ENCODE peak calls at places on chromosomes 1 and 21, in six cellular contexts. A is astrocyte; F is heart right ventricle; J is body of pancreas; K is tibial artery; Q is CD8-positive, alpha-beta T cell. D is an unnamed sample.

GRCh38 chr1:41495171-41495948 is 10.9 kb upstream of the EDN2 start:
- DNase-seq in F (no peak), J (no peak), K (no peak), A (no peak), Q (no peak), D (no peak)

GRCh38 chr1:92484472-92485373 is 2.0 kb downstream of the GFI1 start:
- DNase-seq in Q (peak; percentile 78), K (no peak), F (no peak), J (peak; percentile 57), A (no peak), D (peak; percentile 75)

GRCh38 chr1:19232526-19232851 is 18.8 kb downstream of the EMC1 start:
- DNase-seq in A (no peak), K (peak; percentile 64), F (peak; percentile 56), J (no peak), Q (no peak), D (no peak)

GRCh38 chr1:53545663-53546408 is 86.6 kb downstream of the DMRTB1 start:
- DNase-seq in Q (no peak), K (peak; percentile 66), F (peak; percentile 29), A (no peak), J (no peak), D (no peak)

GRCh38 chr21:39258207-39258606 is 55.2 kb downstream of the BRWD1 start:
- DNase-seq in K (no peak), J (no peak), Q (no peak), F (no peak), A (no peak), D (no peak)

GRCh38 chr1:14140800-14141526 is 441.0 kb downstream of the PRDM2 start:
- DNase-seq in A (peak; percentile 29), J (no peak), K (peak; percentile 80), F (peak; percentile 67), Q (no peak), D (no peak)

GRCh38 chr21:46168238-46168637 is 12.9 kb upstream of the FTCD start:
- DNase-seq in J (no peak), Q (no peak), K (peak; percentile 54), F (no peak), A (no peak), D (peak; percentile 2)

GRCh38 chr1:49051647-49052046 is 275.0 kb upstream of the BEND5 start:
- DNase-seq in J (no peak), K (no peak), Q (no peak), A (peak; percentile 20), F (no peak), D (no peak)

GRCh38 chr1:21342961-21343838 is 52.9 kb upstream of the ECE1 start:
- DNase-seq in F (no peak), J (no peak), A (no peak), Q (no peak), K (no peak), D (peak; percentile 53)

GRCh38 chr1:225697437-225697836 is 44.5 kb upstream of the ENAH start:
- DNase-seq in F (peak; percentile 23), A (no peak), K (peak; percentile 74), Q (no peak), J (peak; percentile 83), D (no peak)

GRCh38 chr1:152951711-152952110 is 4.7 kb downstream of the SPRR5 start:
- DNase-seq in K (no peak), Q (no peak), J (no peak), F (no peak), A (no peak), D (no peak)

GRCh38 chr1:43952731-43953350 is 6.1 kb downstream of the IPO13 start:
- DNase-seq in K (no peak), F (no peak), Q (no peak), A (no peak), J (no peak), D (no peak)

GRCh38 chr1:52296345-52296744 is 69.7 kb downstream of the CC2D1B start:
- DNase-seq in K (no peak), Q (no peak), J (no peak), A (peak; percentile 46), F (no peak), D (peak; percentile 15)

GRCh38 chr1:187009320-187009719 is 180.6 kb downstream of the PLA2G4A start:
- DNase-seq in F (no peak), A (no peak), J (no peak), K (no peak), Q (no peak), D (no peak)

GRCh38 chr1:157626099-157626498 is 28.2 kb upstream of the FCRL4 start:
- DNase-seq in J (no peak), F (no peak), K (no peak), A (no peak), Q (no peak), D (peak; percentile 20)

GRCh38 chr1:19450811-19451564 is 34.4 kb downstream of the CAPZB start:
- DNase-seq in A (peak; percentile 99), Q (no peak), J (no peak), K (no peak), F (no peak), D (no peak)

GRCh38 chr1:20057886-20058420 is 12.0 kb upstream of the PLA2G5 start:
- DNase-seq in Q (no peak), A (peak; percentile 57), F (no peak), J (no peak), K (no peak), D (no peak)

GRCh38 chr1:200367841-200368534 is 41.8 kb downstream of the ZNF281 start:
- DNase-seq in Q (no peak), A (peak; percentile 97), K (no peak), F (no peak), J (no peak), D (no peak)

GRCh38 chr1:68949999-68950398 is 453.1 kb upstream of the DEPDC1 start:
- DNase-seq in F (no peak), Q (no peak), A (no peak), K (no peak), J (no peak), D (no peak)

GRCh38 chr1:9826616-9827015 is 2.9 kb upstream of the CLSTN1 start:
- DNase-seq in J (no peak), K (no peak), A (no peak), F (no peak), Q (no peak), D (no peak)

GRCh38 chr1:151026460-151026859 is 9.9 kb upstream of the BNIPL start:
- DNase-seq in A (no peak), K (no peak), F (no peak), J (no peak), Q (no peak), D (no peak)

GRCh38 chr1:20588634-20589225 is at the start of gene CDA:
- DNase-seq in A (no peak), Q (no peak), K (no peak), F (no peak), J (no peak), D (no peak)

GRCh38 chr1:53470584-53470983 is 11.4 kb downstream of the DMRTB1 start:
- DNase-seq in F (no peak), K (no peak), J (no peak), Q (no peak), A (no peak), D (no peak)

GRCh38 chr21:46115441-46116188 is 17.7 kb downstream of the COL6A2 start:
- DNase-seq in J (no peak), A (no peak), F (peak; percentile 1), Q (no peak), K (peak; percentile 53), D (no peak)

GRCh38 chr1:207831517-207832327 is 79.2 kb downstream of the CD34 start:
- DNase-seq in J (no peak), Q (no peak), A (no peak), F (no peak), K (peak; percentile 91), D (peak; percentile 65)

GRCh38 chr1:183744132-183744913 is 60.6 kb upstream of the RGL1 start:
- DNase-seq in F (no peak), Q (no peak), J (no peak), K (no peak), A (no peak), D (no peak)

GRCh38 chr1:212485895-212486590 is 53.3 kb downstream of the NENF start:
- DNase-seq in Q (no peak), F (peak; percentile 27), A (peak; percentile 97), J (peak; percentile 40), K (peak; percentile 88), D (no peak)

GRCh38 chr1:29488086-29488793 is 251.9 kb downstream of the PTPRU start:
- DNase-seq in K (peak; percentile 48), F (no peak), J (no peak), A (no peak), Q (peak; percentile 38), D (no peak)

DNA sequence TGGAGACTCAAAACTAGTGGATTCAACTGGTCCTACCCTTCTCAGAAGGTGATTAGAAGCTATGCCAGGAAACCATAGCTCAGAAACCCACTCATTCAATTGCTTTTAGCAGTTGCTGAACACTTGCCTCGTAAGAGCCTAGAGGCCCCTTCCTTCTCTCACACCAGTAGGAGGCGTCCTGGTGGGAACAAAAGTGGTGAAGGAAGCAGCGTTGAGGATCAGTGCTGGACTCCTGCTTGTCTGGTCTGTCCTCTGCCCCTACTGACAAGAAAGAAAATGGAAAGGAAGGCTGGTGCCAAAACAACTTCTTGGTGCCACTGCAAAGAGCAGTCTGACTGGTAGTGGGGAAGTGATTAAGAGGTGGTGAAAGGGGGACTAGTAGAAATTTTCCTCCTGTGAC is 269.7 kb downstream of the LMO4 start:
- DNase-seq in A (no peak), Q (no peak), K (no peak), J (no peak), F (no peak), D (no peak)
- TF ChIP-seq CTCF in A (no peak), Q (no peak), K (no peak), J (peak; percentile 8), F (no peak), D (peak; percentile 53)

GRCh38 chr1:85607126-85607912 is 26.8 kb downstream of the CCN1 start:
- DNase-seq in K (no peak), J (peak; percentile 18), A (peak; percentile 100), F (no peak), Q (no peak), D (no peak)
- H3K4me3 ChIP-seq in K (no peak overlapping the region), J (no peak overlapping the region), A (no peak overlapping the region), F (no peak overlapping the region), Q (no peak overlapping the region), D (no peak overlapping the region)

DNA sequence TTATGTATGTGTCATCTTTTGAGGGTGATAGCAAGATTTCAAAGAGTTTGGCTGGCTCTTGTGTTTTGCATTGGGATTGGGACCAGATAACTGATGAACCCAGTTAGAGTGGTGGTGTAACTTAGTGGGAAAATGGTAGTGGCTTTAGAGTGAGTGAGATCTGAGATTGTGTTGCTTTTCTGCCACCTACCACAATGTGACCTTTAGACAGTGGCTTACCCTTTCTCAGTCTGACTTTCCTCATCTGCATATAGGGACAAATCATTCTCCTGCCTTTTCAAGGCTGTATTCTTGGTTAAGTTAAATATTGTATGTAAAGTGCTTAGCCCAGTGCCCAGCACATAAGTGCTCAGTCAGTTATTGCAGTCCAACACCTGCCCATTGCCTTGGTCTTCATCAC is 31.3 kb downstream of the CENPF start:
- DNase-seq in A (no peak), J (no peak), K (no peak), F (no peak), Q (no peak), D (no peak)
- H3K36me3 ChIP-seq in A (peaks cover 32% of the 10 kb centered on the region), J (no peaks in the 10 kb centered on the region), K (no peaks in the 10 kb centered on the region), F (peaks cover 81% of the 10 kb centered on the region), Q (no peaks in the 10 kb centered on the region), D (peaks cover 11% of the 10 kb centered on the region)

GRCh38 chr1:218332416-218332815 is 12.7 kb upstream of the TGFB2 start:
- DNase-seq in J (no peak), F (no peak), K (no peak), A (no peak), Q (no peak), D (no peak)

GRCh38 chr1:218328769-218329168 is 16.4 kb upstream of the TGFB2 start:
- DNase-seq in Q (no peak), K (no peak), J (no peak), F (no peak), A (no peak), D (no peak)

GRCh38 chr1:218324226-218324580 is 20.9 kb upstream of the TGFB2 start:
- DNase-seq in A (no peak), J (no peak), K (no peak), F (no peak), Q (no peak), D (no peak)

GRCh38 chr1:218330043-218330623 is 15.0 kb upstream of the TGFB2 start:
- DNase-seq in J (no peak), Q (no peak), K (no peak), A (peak; percentile 27), F (no peak), D (no peak)
- TF ChIP-seq CTCF in J (peak; percentile 67), Q (peak; percentile 86), K (peak; percentile 87), A (peak; percentile 53), F (peak; percentile 61), D (peak; percentile 27)

D was measured in GM06990.